ENCODE peak calls at places on chromosomes 1 and 21, in five cellular contexts. One of them, this sample, is unnamed.

GRCh38 chr1:212928323-212929281 is 21.7 kb upstream of the VASH2 start:
- DNase-seq in fibroblast of mammary gland: no peak
- DNase-seq in left ventricle myocardium inferior: no peak
- DNase-seq in K562: no peak
- DNase-seq in AG04450: no peak
- DNase-seq in this sample: peak; percentile 17

GRCh38 chr1:94612081-94612480 is 70.5 kb upstream of the F3 start:
- DNase-seq in K562: no peak
- DNase-seq in left ventricle myocardium inferior: no peak
- DNase-seq in fibroblast of mammary gland: no peak
- DNase-seq in AG04450: no peak
- DNase-seq in this sample: no peak

GRCh38 chr1:165717918-165718515 is 19.7 kb upstream of the ALDH9A1 start:
- DNase-seq in left ventricle myocardium inferior: no peak
- DNase-seq in K562: peak; percentile 77
- DNase-seq in AG04450: peak; percentile 33
- DNase-seq in fibroblast of mammary gland: peak; percentile 69
- DNase-seq in this sample: peak; percentile 70

GRCh38 chr1:4801192-4801924 is 146.9 kb downstream of the AJAP1 start:
- DNase-seq in AG04450: no peak
- DNase-seq in K562: no peak
- DNase-seq in fibroblast of mammary gland: peak; percentile 31
- DNase-seq in left ventricle myocardium inferior: peak; percentile 85
- DNase-seq in this sample: peak; percentile 61

GRCh38 chr1:241627453-241628329 is 12.5 kb downstream of the CHML start:
- DNase-seq in K562: peak; percentile 78
- DNase-seq in left ventricle myocardium inferior: no peak
- DNase-seq in fibroblast of mammary gland: peak; percentile 86
- DNase-seq in AG04450: peak; percentile 46
- DNase-seq in this sample: peak; percentile 77

GRCh38 chr1:44947060-44947773 is 39.2 kb downstream of the EIF2B3 start:
- DNase-seq in fibroblast of mammary gland: peak; percentile 72
- DNase-seq in left ventricle myocardium inferior: no peak
- DNase-seq in K562: no peak
- DNase-seq in AG04450: peak; percentile 57
- DNase-seq in this sample: peak; percentile 94

GRCh38 chr1:164440222-164440621 is 118.8 kb upstream of the PBX1 start:
- DNase-seq in left ventricle myocardium inferior: peak; percentile 16
- DNase-seq in AG04450: no peak
- DNase-seq in K562: no peak
- DNase-seq in fibroblast of mammary gland: peak; percentile 24
- DNase-seq in this sample: peak; percentile 51

GRCh38 chr1:212952596-212952995 is 2.3 kb downstream of the VASH2 start:
- DNase-seq in left ventricle myocardium inferior: no peak
- DNase-seq in AG04450: no peak
- DNase-seq in K562: no peak
- DNase-seq in fibroblast of mammary gland: no peak
- DNase-seq in this sample: no peak

GRCh38 chr1:109761227-109762038 is 2.3 kb downstream of the EPS8L3 start:
- DNase-seq in AG04450: no peak
- DNase-seq in fibroblast of mammary gland: no peak
- DNase-seq in K562: no peak
- DNase-seq in left ventricle myocardium inferior: peak; percentile 42
- DNase-seq in this sample: no peak

GRCh38 chr1:239819075-239819474 is 272.6 kb upstream of the FMN2 start:
- DNase-seq in AG04450: no peak
- DNase-seq in left ventricle myocardium inferior: no peak
- DNase-seq in fibroblast of mammary gland: no peak
- DNase-seq in K562: no peak
- DNase-seq in this sample: no peak

GRCh38 chr1:181101581-181102226 is 13.2 kb downstream of the IER5 start:
- DNase-seq in AG04450: no peak
- DNase-seq in left ventricle myocardium inferior: no peak
- DNase-seq in fibroblast of mammary gland: peak; percentile 69
- DNase-seq in K562: peak; percentile 69
- DNase-seq in this sample: peak; percentile 65

GRCh38 chr1:117067528-117068370 is 7.6 kb downstream of the TTF2 start:
- DNase-seq in fibroblast of mammary gland: peak; percentile 70
- DNase-seq in K562: peak; percentile 76
- DNase-seq in left ventricle myocardium inferior: peak; percentile 19
- DNase-seq in AG04450: peak; percentile 41
- DNase-seq in this sample: peak; percentile 58

GRCh38 chr1:246519514-246519913 is 12.4 kb upstream of the SMYD3 start:
- DNase-seq in K562: no peak
- DNase-seq in AG04450: no peak
- DNase-seq in left ventricle myocardium inferior: no peak
- DNase-seq in fibroblast of mammary gland: no peak
- DNase-seq in this sample: no peak

GRCh38 chr1:55081188-55081904 is 42.0 kb downstream of the PCSK9 start:
- DNase-seq in fibroblast of mammary gland: peak; percentile 78
- DNase-seq in AG04450: peak; percentile 23
- DNase-seq in left ventricle myocardium inferior: no peak
- DNase-seq in K562: no peak
- DNase-seq in this sample: peak; percentile 70

GRCh38 chr21:45952974-45953373 is 28.6 kb upstream of the COL6A1 start:
- DNase-seq in K562: no peak
- DNase-seq in left ventricle myocardium inferior: no peak
- DNase-seq in AG04450: no peak
- DNase-seq in fibroblast of mammary gland: no peak
- DNase-seq in this sample: no peak

GRCh38 chr1:28955930-28956552 is 41.7 kb downstream of the EPB41 start:
- DNase-seq in fibroblast of mammary gland: peak; percentile 43
- DNase-seq in AG04450: no peak
- DNase-seq in K562: no peak
- DNase-seq in left ventricle myocardium inferior: no peak
- DNase-seq in this sample: no peak

DNA sequence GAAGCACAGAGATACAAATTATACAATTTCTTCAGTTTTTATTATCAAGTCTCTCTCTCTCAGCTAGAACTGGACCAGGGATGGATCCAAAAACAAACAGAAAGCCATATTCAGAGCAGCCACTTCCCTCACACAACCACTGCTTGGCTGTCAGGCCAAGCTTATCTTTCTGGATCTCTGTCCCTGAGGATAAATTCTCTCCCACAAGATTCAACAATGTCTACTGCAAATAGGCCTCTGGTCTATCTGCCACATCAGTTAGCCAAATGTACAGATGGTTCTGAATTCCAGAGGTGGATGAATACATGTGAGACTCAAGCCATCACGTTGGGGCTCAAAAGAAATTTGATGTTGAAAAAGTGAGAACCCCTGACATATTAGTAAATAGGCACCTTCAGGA is 350.9 kb downstream of the LTN1 start:
- DNase-seq in fibroblast of mammary gland: no peak
- DNase-seq in AG04450: no peak
- DNase-seq in left ventricle myocardium inferior: no peak
- DNase-seq in K562: no peak
- DNase-seq in this sample: no peak
- H3K4me3 ChIP-seq in fibroblast of mammary gland: no peak overlapping the region
- H3K4me3 ChIP-seq in AG04450: no peak overlapping the region
- H3K4me3 ChIP-seq in left ventricle myocardium inferior: no peak overlapping the region
- H3K4me3 ChIP-seq in K562: no peak overlapping the region
- H3K4me3 ChIP-seq in this sample: no peak overlapping the region

DNA sequence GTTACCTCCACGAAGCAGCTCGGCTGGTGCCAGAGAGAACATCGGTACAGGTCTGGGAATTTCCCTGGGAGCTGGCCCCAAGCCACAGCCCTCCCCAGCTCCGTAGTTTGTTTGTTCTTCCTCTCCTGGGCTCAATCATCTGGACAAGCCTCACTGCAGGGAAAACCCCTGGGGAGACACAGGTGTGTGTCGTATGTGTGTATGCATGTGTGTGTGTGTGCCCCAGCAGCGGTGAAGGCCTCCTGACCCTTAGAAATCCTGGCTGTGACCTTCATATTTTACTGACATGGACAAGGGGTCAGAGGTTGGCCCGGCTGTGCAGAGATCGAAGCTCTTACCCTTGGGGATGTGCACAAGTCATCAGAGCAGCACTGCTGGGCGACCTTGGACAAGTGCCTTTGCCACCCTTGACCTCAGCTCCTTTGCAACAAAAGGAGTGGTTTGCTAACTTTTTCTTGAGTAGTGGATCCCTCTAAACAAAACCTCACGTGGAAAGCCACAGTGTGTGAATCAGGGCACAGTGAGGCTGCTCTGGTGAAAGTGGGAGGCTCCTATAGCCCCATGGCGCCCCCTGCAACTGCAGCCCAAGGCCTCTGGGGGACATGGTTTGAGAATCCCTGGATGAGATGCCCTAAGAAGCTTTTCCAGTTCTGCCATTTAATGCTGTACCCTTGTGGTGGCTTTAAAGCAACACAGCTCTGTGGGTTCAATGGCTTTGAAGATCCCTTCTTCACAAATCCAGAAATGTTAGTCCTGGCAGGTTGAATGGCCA is 12.3 kb upstream of the IL22RA1 start:
- DNase-seq in AG04450: no peak
- DNase-seq in left ventricle myocardium inferior: no peak
- DNase-seq in K562: peak; percentile 12
- DNase-seq in fibroblast of mammary gland: no peak
- DNase-seq in this sample: no peak
- TF ChIP-seq CTCF in AG04450: peak; percentile 11
- TF ChIP-seq CTCF in left ventricle myocardium inferior: no peak
- TF ChIP-seq CTCF in K562: peak; percentile 50
- TF ChIP-seq CTCF in fibroblast of mammary gland: no peak
- TF ChIP-seq CTCF in this sample: no peak

DNA sequence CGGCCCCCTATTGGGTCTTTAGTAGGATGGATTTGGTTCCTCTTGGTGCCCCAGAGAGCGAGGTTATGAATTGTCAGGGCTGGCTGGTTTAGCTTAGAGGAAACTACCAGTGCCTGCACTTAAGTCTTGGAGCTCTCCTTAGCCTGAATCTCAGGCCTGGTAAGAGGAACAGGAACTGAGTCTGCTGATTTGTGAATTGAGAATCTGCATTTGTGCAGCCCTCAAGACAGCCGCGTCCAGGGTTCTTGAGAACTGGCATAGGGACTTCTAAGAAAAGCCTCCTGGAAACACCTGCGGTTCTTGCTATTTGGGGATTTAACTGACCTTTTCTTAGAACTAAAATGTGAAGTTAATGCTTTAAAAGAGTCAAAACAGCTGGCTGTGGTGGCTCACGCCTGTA is 1.7 kb downstream of the NECAP2 start:
- DNase-seq in K562: no peak
- DNase-seq in fibroblast of mammary gland: no peak
- DNase-seq in left ventricle myocardium inferior: no peak
- DNase-seq in AG04450: no peak
- DNase-seq in this sample: no peak
- H3K4me3 ChIP-seq in K562: no peak overlapping the region
- H3K4me3 ChIP-seq in fibroblast of mammary gland: no peak overlapping the region
- H3K4me3 ChIP-seq in left ventricle myocardium inferior: peak overlapping the region; percentile 94
- H3K4me3 ChIP-seq in AG04450: no peak overlapping the region
- H3K4me3 ChIP-seq in this sample: no peak overlapping the region

GRCh38 chr1:51341876-51342496 is 11.6 kb upstream of the TTC39A start:
- DNase-seq in AG04450: no peak
- DNase-seq in fibroblast of mammary gland: no peak
- DNase-seq in left ventricle myocardium inferior: no peak
- DNase-seq in K562: peak; percentile 61
- DNase-seq in this sample: no peak
- TF ChIP-seq CTCF in AG04450: no peak
- TF ChIP-seq CTCF in fibroblast of mammary gland: peak; percentile 5
- TF ChIP-seq CTCF in left ventricle myocardium inferior: no peak
- TF ChIP-seq CTCF in K562: peak; percentile 74
- TF ChIP-seq CTCF in this sample: no peak

GRCh38 chr1:46204406-46204742 is 1.2 kb downstream of the LURAP1 start:
- DNase-seq in left ventricle myocardium inferior: no peak
- DNase-seq in AG04450: no peak
- DNase-seq in fibroblast of mammary gland: no peak
- DNase-seq in K562: no peak
- DNase-seq in this sample: no peak
- H3K4me3 ChIP-seq in left ventricle myocardium inferior: peak overlapping the region; percentile 90
- H3K4me3 ChIP-seq in AG04450: peak overlapping the region; percentile 88
- H3K4me3 ChIP-seq in fibroblast of mammary gland: peak overlapping the region; percentile 88
- H3K4me3 ChIP-seq in K562: no peak overlapping the region
- H3K4me3 ChIP-seq in this sample: peak overlapping the region; percentile 80

GRCh38 chr1:66733348-66734017 is 18.8 kb upstream of the DYNLT5 start:
- DNase-seq in AG04450: no peak
- DNase-seq in fibroblast of mammary gland: peak; percentile 28
- DNase-seq in K562: no peak
- DNase-seq in left ventricle myocardium inferior: no peak
- DNase-seq in this sample: peak; percentile 21
- TF ChIP-seq CTCF in AG04450: no peak
- TF ChIP-seq CTCF in fibroblast of mammary gland: no peak
- TF ChIP-seq CTCF in K562: no peak
- TF ChIP-seq CTCF in left ventricle myocardium inferior: no peak
- TF ChIP-seq CTCF in this sample: no peak

GRCh38 chr1:216183007-216183406 is 240.2 kb downstream of the USH2A start:
- DNase-seq in fibroblast of mammary gland: no peak
- DNase-seq in AG04450: peak; percentile 15
- DNase-seq in K562: no peak
- DNase-seq in left ventricle myocardium inferior: no peak
- DNase-seq in this sample: peak; percentile 6
- H3K4me3 ChIP-seq in fibroblast of mammary gland: no peak overlapping the region
- H3K4me3 ChIP-seq in AG04450: no peak overlapping the region
- H3K4me3 ChIP-seq in K562: no peak overlapping the region
- H3K4me3 ChIP-seq in left ventricle myocardium inferior: no peak overlapping the region
- H3K4me3 ChIP-seq in this sample: no peak overlapping the region

DNA sequence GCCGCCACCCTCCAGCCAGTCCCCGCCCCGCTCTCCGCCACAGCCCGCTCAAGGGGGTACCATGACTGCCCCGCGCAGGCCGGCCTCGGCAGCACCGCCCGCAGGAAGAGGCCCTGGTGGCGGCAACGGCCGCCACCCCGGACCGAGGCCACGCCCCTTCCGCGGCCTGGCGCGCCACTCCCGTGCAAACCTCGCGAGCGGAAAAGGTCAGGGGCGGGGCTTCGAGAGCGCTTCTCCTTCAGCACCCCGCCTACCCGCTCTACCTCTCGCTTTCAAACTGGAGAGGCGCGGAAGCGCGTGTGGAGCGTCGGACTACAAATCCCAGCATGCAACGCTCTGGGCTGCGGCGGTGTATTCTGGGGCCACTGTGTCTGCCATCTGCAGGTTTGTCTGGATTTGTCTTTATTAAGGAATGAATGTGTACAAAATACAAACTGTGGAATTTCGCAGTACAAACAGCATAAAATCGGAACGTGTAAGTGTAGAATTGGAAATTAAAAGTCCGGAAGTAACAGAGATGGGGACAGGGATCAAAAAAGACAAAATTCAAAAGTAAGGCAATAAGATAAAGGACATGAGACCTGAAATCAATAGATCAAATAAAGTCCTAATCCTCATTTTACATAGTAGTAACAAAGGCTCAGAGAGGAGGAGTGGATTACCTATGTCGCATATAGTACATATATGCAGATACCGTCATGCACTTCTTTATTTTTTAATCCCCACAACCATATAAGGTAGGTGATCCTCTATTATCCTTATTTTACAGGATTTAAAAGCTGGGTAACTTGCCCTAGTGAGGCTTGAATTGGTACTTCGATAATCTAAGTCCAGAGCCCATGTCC is 464 bp upstream of the ADSS2 start:
- DNase-seq in AG04450: peak; percentile 99
- DNase-seq in K562: peak; percentile 100
- DNase-seq in left ventricle myocardium inferior: peak; percentile 99
- DNase-seq in fibroblast of mammary gland: peak; percentile 99
- DNase-seq in this sample: peak; percentile 99
- TF ChIP-seq CTCF in AG04450: peak; percentile 41
- TF ChIP-seq CTCF in K562: peak; percentile 70
- TF ChIP-seq CTCF in left ventricle myocardium inferior: peak; percentile 62
- TF ChIP-seq CTCF in fibroblast of mammary gland: peak; percentile 14
- TF ChIP-seq CTCF in this sample: peak; percentile 42

GRCh38 chr1:172902861-172903381 is 147.8 kb downstream of the TNFSF18 start:
- DNase-seq in fibroblast of mammary gland: peak; percentile 76
- DNase-seq in left ventricle myocardium inferior: no peak
- DNase-seq in K562: no peak
- DNase-seq in AG04450: no peak
- DNase-seq in this sample: peak; percentile 95
- H3K4me3 ChIP-seq in fibroblast of mammary gland: no peak overlapping the region
- H3K4me3 ChIP-seq in left ventricle myocardium inferior: no peak overlapping the region
- H3K4me3 ChIP-seq in K562: no peak overlapping the region
- H3K4me3 ChIP-seq in AG04450: no peak overlapping the region
- H3K4me3 ChIP-seq in this sample: no peak overlapping the region

This sample was measured in AG10803.